ENCODE peak calls at places on chromosomes 13 and 19, in four cellular contexts. S is dorsolateral prefrontal cortex, P is osteoblast, R is gastrocnemius medialis. D is an unnamed sample.
A peak's percentile ranks its signal among the peaks of the same experiment; 100 is the strongest.

GRCh38 chr19:47056416-47056815 is 8.0 kb upstream of the TMEM160 start:
- DNase-seq in S (no peak), R (no peak), P (no peak), D (no peak)

GRCh38 chr13:57632276-57633140 is 964 bp downstream of the PCDH17 start:
- DNase-seq in P (peak; percentile 83), S (peak; percentile 25), R (no peak), D (peak; percentile 60)

GRCh38 chr13:65460136-65460535 is 1770.0 kb downstream of the PCDH9 start:
- DNase-seq in S (no peak), R (no peak), P (no peak), D (no peak)

GRCh38 chr13:43664700-43665191 is 122.0 kb downstream of the ENOX1 start:
- DNase-seq in S (no peak), R (no peak), P (no peak), D (no peak)

GRCh38 chr19:1852294-1852646 is 4.0 kb upstream of the REXO1 start:
- DNase-seq in S (no peak), R (no peak), P (no peak), D (no peak)

GRCh38 chr13:48515732-48516131 is 17.1 kb downstream of the RCBTB2 start:
- DNase-seq in P (no peak), S (no peak), R (no peak), D (no peak)

GRCh38 chr13:77429320-77430142 is 102.6 kb upstream of the MYCBP2 start:
- DNase-seq in R (no peak), P (peak; percentile 47), S (no peak), D (no peak)

GRCh38 chr19:11284535-11284934 is 11.4 kb upstream of the TSPAN16 start:
- DNase-seq in R (no peak), S (no peak), P (peak; percentile 49), D (no peak)

GRCh38 chr13:47945738-47946137 is 55.3 kb downstream of the SUCLA2 start:
- DNase-seq in R (no peak), S (no peak), P (no peak), D (no peak)

GRCh38 chr19:45474191-45474940 is 6.6 kb downstream of the FOSB start:
- DNase-seq in R (no peak), P (no peak), S (no peak), D (no peak)

GRCh38 chr19:49518033-49518432 is 5.6 kb downstream of the FCGRT start:
- DNase-seq in P (peak; percentile 69), R (no peak), S (no peak), D (no peak)

GRCh38 chr13:50124536-50125305 is 109.5 kb downstream of the KCNRG start:
- DNase-seq in P (peak; percentile 92), R (no peak), S (peak; percentile 92), D (no peak)

GRCh38 chr13:105513448-105513847 is 1022.0 kb downstream of the EFNB2 start:
- DNase-seq in R (no peak), S (no peak), P (no peak), D (no peak)

GRCh38 chr13:90510319-90510718 is 837.2 kb upstream of the MIR17HG start:
- DNase-seq in R (no peak), S (no peak), P (no peak), D (no peak)

GRCh38 chr13:39209731-39210633 is 171.7 kb downstream of the NHLRC3 start:
- DNase-seq in R (no peak), S (no peak), P (no peak), D (no peak)

GRCh38 chr13:111627596-111627995 is 307.2 kb downstream of the TEX29 start:
- DNase-seq in P (no peak), S (no peak), R (no peak), D (no peak)

GRCh38 chr13:92941167-92941566 is 285.4 kb upstream of the GPC6 start:
- DNase-seq in R (no peak), S (no peak), P (no peak), D (no peak)

GRCh38 chr13:107835339-107836018 is 379.9 kb downstream of the LIG4 start:
- DNase-seq in S (no peak), R (no peak), P (peak; percentile 45), D (no peak)

GRCh38 chr13:38498271-38498670 is 148.6 kb downstream of the UFM1 start:
- DNase-seq in S (no peak), P (no peak), R (no peak), D (no peak)

GRCh38 chr19:16337809-16338469 is 13.3 kb downstream of the KLF2 start:
- DNase-seq in R (no peak), P (peak; percentile 83), S (no peak), D (no peak)

GRCh38 chr19:48627211-48627864 is 8.0 kb downstream of the SPHK2 start:
- DNase-seq in P (peak; percentile 73), R (no peak), S (no peak), D (peak; percentile 66)

GRCh38 chr13:30872195-30872594 is 33.9 kb upstream of the MEDAG start:
- DNase-seq in R (no peak), S (no peak), P (no peak), D (no peak)

GRCh38 chr13:30871713-30872029 is 34.4 kb upstream of the MEDAG start:
- DNase-seq in P (no peak), S (peak; percentile 36), R (no peak), D (no peak)

GRCh38 chr13:30869491-30869890 is 36.6 kb upstream of the MEDAG start:
- DNase-seq in S (no peak), R (peak; percentile 41), P (no peak), D (no peak)

GRCh38 chr13:30870049-30870884 is 35.8 kb upstream of the MEDAG start:
- DNase-seq in S (no peak), R (peak; percentile 88), P (peak; percentile 96), D (no peak)

GRCh38 chr13:30870916-30871712 is 35.0 kb upstream of the MEDAG start:
- DNase-seq in S (no peak), P (no peak), R (no peak), D (no peak)
- H3K4me3 ChIP-seq in S (no peak overlapping the region), P (peak overlapping the region; percentile 13), R (no peak overlapping the region), D (no peak overlapping the region)

GRCh38 chr19:43983544-43983911 is 460 bp upstream of the ZNF155 start:
- DNase-seq in R (no peak), S (no peak), P (no peak), D (no peak)
- H3K4me3 ChIP-seq in R (peak overlapping the region; percentile 85), S (peak overlapping the region; percentile 65), P (peak overlapping the region; percentile 80), D (peak overlapping the region; percentile 64)

GRCh38 chr13:96191367-96191766 is 101.5 kb downstream of the HS6ST3 start:
- DNase-seq in P (no peak), R (no peak), S (no peak), D (no peak)
- H3K4me3 ChIP-seq in P (no peak overlapping the region), R (no peak overlapping the region), S (no peak overlapping the region), D (no peak overlapping the region)

GRCh38 chr13:42574435-42575311 is 721 bp downstream of the TNFSF11 start:
- DNase-seq in R (no peak), P (peak; percentile 68), S (no peak), D (no peak)
- H3K4me3 ChIP-seq in R (peak overlapping the region; percentile 5), P (peak overlapping the region; percentile 60), S (no peak overlapping the region), D (peak overlapping the region; percentile 33)

GRCh38 chr13:74062933-74063332 is 71.3 kb downstream of the KLF12 start:
- DNase-seq in P (peak; percentile 82), S (peak; percentile 51), R (peak; percentile 72), D (no peak)
- H3K4me3 ChIP-seq in P (peak overlapping the region; percentile 51), S (peak overlapping the region; percentile 20), R (peak overlapping the region; percentile 38), D (peak overlapping the region; percentile 9)

GRCh38 chr13:109156181-109156935 is 526.9 kb downstream of the MYO16 start:
- DNase-seq in S (peak; percentile 70), P (peak; percentile 84), R (no peak), D (peak; percentile 66)
- H3K4me3 ChIP-seq in S (no peak overlapping the region), P (peak overlapping the region; percentile 42), R (no peak overlapping the region), D (no peak overlapping the region)

GRCh38 chr19:40601061-40601973 is at the start of gene LTBP4:
- DNase-seq in S (no peak), P (peak; percentile 88), R (no peak), D (peak; percentile 81)

GRCh38 chr19:40605201-40605971 is 4.2 kb downstream of the LTBP4 start:
- DNase-seq in S (no peak), R (peak; percentile 73), P (peak; percentile 97), D (peak; percentile 92)

GRCh38 chr19:40604647-40605200 is 3.6 kb downstream of the LTBP4 start:
- DNase-seq in P (peak; percentile 68), R (no peak), S (no peak), D (no peak)

GRCh38 chr19:40603719-40604646 is 2.8 kb downstream of the LTBP4 start:
- DNase-seq in P (peak; percentile 100), S (peak; percentile 90), R (peak; percentile 97), D (peak; percentile 99)

GRCh38 chr19:40603071-40603718 is 2.0 kb downstream of the LTBP4 start:
- DNase-seq in S (no peak), P (peak; percentile 68), R (no peak), D (no peak)
- H3K4me3 ChIP-seq in S (peak overlapping the region; percentile 44), P (peak overlapping the region; percentile 71), R (peak overlapping the region; percentile 58), D (peak overlapping the region; percentile 54)

DNA sequence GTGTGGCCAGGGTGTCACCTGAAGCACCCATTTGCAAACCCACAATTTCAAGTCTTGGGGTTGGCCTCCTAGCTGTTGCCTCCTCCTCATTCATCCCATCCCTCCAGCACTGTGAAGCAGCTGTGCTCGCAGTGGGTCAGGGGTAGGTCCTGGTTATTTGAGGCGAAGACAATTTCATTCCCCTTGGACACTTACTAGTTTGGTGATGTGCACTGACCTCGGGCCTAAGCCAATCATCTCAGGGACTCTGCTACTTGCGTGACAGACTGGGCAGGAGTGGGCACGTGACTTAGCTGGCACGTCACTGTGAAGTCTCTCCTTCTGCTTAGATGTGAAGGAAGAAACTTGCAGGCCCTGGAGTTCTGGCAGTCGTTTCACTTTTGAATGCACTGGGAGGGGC is 3.5 kb upstream of the ATP11A start:
- DNase-seq in R (no peak), S (no peak), P (peak; percentile 58), D (peak; percentile 70)
- H3K4me3 ChIP-seq in R (no peak overlapping the region), S (no peak overlapping the region), P (no peak overlapping the region), D (no peak overlapping the region)

GRCh38 chr19:18941628-18942354 is 774 bp upstream of the HOMER3 start:
- DNase-seq in P (peak; percentile 73), S (no peak), R (no peak), D (no peak)
- H3K4me3 ChIP-seq in P (peak overlapping the region; percentile 62), S (no peak overlapping the region), R (peak overlapping the region; percentile 74), D (no peak overlapping the region)

D was measured in upper lobe of right lung.